ENCODE peak calls at places on chromosomes 16 and 17, in ten cellular contexts. One of them, this sample, is unnamed.

GRCh38 chr17:16351831-16352230 is 1.4 kb downstream of the CENPV start:
- DNase-seq in transverse colon: no peak
- DNase-seq in prostate gland: no peak
- DNase-seq in fibroblast of the aortic adventitia: peak
- DNase-seq in lower lobe of right lung: no peak
- DNase-seq in HCT116: no peak
- DNase-seq in AG10803: peak
- DNase-seq in suprapubic skin: no peak
- DNase-seq in bronchial epithelial cell: peak
- DNase-seq in neuronal stem cell: no peak
- DNase-seq in this sample: no peak

GRCh38 chr16:86189934-86190333 is 291.0 kb downstream of the IRF8 start:
- DNase-seq in fibroblast of the aortic adventitia: no peak
- DNase-seq in neuronal stem cell: no peak
- DNase-seq in transverse colon: no peak
- DNase-seq in AG10803: no peak
- DNase-seq in HCT116: no peak
- DNase-seq in suprapubic skin: no peak
- DNase-seq in lower lobe of right lung: no peak
- DNase-seq in bronchial epithelial cell: no peak
- DNase-seq in prostate gland: no peak
- DNase-seq in this sample: no peak

GRCh38 chr17:50890675-50891516 is 24.7 kb upstream of the TOB1 start:
- DNase-seq in prostate gland: no peak
- DNase-seq in suprapubic skin: peak
- DNase-seq in lower lobe of right lung: no peak
- DNase-seq in AG10803: no peak
- DNase-seq in neuronal stem cell: no peak
- DNase-seq in bronchial epithelial cell: peak
- DNase-seq in transverse colon: no peak
- DNase-seq in HCT116: peak
- DNase-seq in fibroblast of the aortic adventitia: no peak
- DNase-seq in this sample: no peak

GRCh38 chr17:82577300-82577699 is 57.8 kb downstream of the FOXK2 start:
- DNase-seq in HCT116: no peak
- DNase-seq in bronchial epithelial cell: no peak
- DNase-seq in neuronal stem cell: no peak
- DNase-seq in suprapubic skin: no peak
- DNase-seq in transverse colon: peak
- DNase-seq in lower lobe of right lung: no peak
- DNase-seq in prostate gland: no peak
- DNase-seq in AG10803: no peak
- DNase-seq in fibroblast of the aortic adventitia: no peak
- DNase-seq in this sample: peak

GRCh38 chr17:53150101-53150698 is 672.5 kb upstream of the KIF2B start:
- DNase-seq in lower lobe of right lung: no peak
- DNase-seq in fibroblast of the aortic adventitia: no peak
- DNase-seq in HCT116: no peak
- DNase-seq in bronchial epithelial cell: peak
- DNase-seq in neuronal stem cell: no peak
- DNase-seq in AG10803: no peak
- DNase-seq in suprapubic skin: no peak
- DNase-seq in transverse colon: no peak
- DNase-seq in prostate gland: no peak
- DNase-seq in this sample: no peak

GRCh38 chr16:1909661-1910231 is 8.5 kb downstream of the HS3ST6 start:
- DNase-seq in fibroblast of the aortic adventitia: no peak
- DNase-seq in transverse colon: peak
- DNase-seq in AG10803: peak
- DNase-seq in suprapubic skin: no peak
- DNase-seq in neuronal stem cell: no peak
- DNase-seq in lower lobe of right lung: no peak
- DNase-seq in bronchial epithelial cell: no peak
- DNase-seq in HCT116: no peak
- DNase-seq in prostate gland: no peak
- DNase-seq in this sample: peak

GRCh38 chr16:67248401-67249177 is at the start of gene SLC9A5:
- DNase-seq in suprapubic skin: no peak
- DNase-seq in lower lobe of right lung: peak
- DNase-seq in HCT116: no peak
- DNase-seq in fibroblast of the aortic adventitia: no peak
- DNase-seq in bronchial epithelial cell: no peak
- DNase-seq in AG10803: no peak
- DNase-seq in prostate gland: no peak
- DNase-seq in neuronal stem cell: no peak
- DNase-seq in transverse colon: no peak
- DNase-seq in this sample: no peak

GRCh38 chr17:9240659-9241370 is 219.5 kb downstream of the NTN1 start:
- DNase-seq in neuronal stem cell: no peak
- DNase-seq in prostate gland: peak
- DNase-seq in transverse colon: peak
- DNase-seq in lower lobe of right lung: no peak
- DNase-seq in bronchial epithelial cell: no peak
- DNase-seq in AG10803: peak
- DNase-seq in suprapubic skin: peak
- DNase-seq in fibroblast of the aortic adventitia: peak
- DNase-seq in HCT116: no peak
- DNase-seq in this sample: peak

GRCh38 chr16:14119799-14120198 is 48.7 kb downstream of the MRTFB start:
- DNase-seq in prostate gland: no peak
- DNase-seq in AG10803: no peak
- DNase-seq in suprapubic skin: no peak
- DNase-seq in bronchial epithelial cell: no peak
- DNase-seq in transverse colon: no peak
- DNase-seq in HCT116: no peak
- DNase-seq in lower lobe of right lung: no peak
- DNase-seq in fibroblast of the aortic adventitia: no peak
- DNase-seq in neuronal stem cell: no peak
- DNase-seq in this sample: no peak

GRCh38 chr17:1627987-1628855 is at the start of gene SLC43A2:
- DNase-seq in transverse colon: peak
- DNase-seq in neuronal stem cell: peak
- DNase-seq in suprapubic skin: no peak
- DNase-seq in prostate gland: peak
- DNase-seq in lower lobe of right lung: peak
- DNase-seq in bronchial epithelial cell: peak
- DNase-seq in HCT116: peak
- DNase-seq in AG10803: peak
- DNase-seq in fibroblast of the aortic adventitia: peak
- DNase-seq in this sample: peak

GRCh38 chr17:66633322-66633965 is 201.5 kb upstream of the CACNG5 start:
- DNase-seq in prostate gland: no peak
- DNase-seq in suprapubic skin: no peak
- DNase-seq in fibroblast of the aortic adventitia: peak
- DNase-seq in HCT116: no peak
- DNase-seq in transverse colon: no peak
- DNase-seq in bronchial epithelial cell: no peak
- DNase-seq in lower lobe of right lung: no peak
- DNase-seq in AG10803: peak
- DNase-seq in neuronal stem cell: no peak
- DNase-seq in this sample: no peak

GRCh38 chr16:5615868-5616642 is 518.5 kb upstream of the EEF2KMT start:
- DNase-seq in HCT116: peak
- DNase-seq in transverse colon: peak
- DNase-seq in neuronal stem cell: peak
- DNase-seq in fibroblast of the aortic adventitia: no peak
- DNase-seq in bronchial epithelial cell: no peak
- DNase-seq in lower lobe of right lung: peak
- DNase-seq in suprapubic skin: no peak
- DNase-seq in AG10803: no peak
- DNase-seq in prostate gland: no peak
- DNase-seq in this sample: peak

GRCh38 chr17:43611230-43611969 is 50.3 kb downstream of the MEOX1 start:
- DNase-seq in fibroblast of the aortic adventitia: no peak
- DNase-seq in prostate gland: no peak
- DNase-seq in HCT116: no peak
- DNase-seq in neuronal stem cell: no peak
- DNase-seq in transverse colon: no peak
- DNase-seq in suprapubic skin: no peak
- DNase-seq in lower lobe of right lung: no peak
- DNase-seq in AG10803: no peak
- DNase-seq in bronchial epithelial cell: no peak
- DNase-seq in this sample: no peak

GRCh38 chr17:7478276-7479138 is 924 bp downstream of the ZBTB4 start:
- DNase-seq in AG10803: peak
- DNase-seq in lower lobe of right lung: peak
- DNase-seq in suprapubic skin: no peak
- DNase-seq in prostate gland: peak
- DNase-seq in bronchial epithelial cell: peak
- DNase-seq in HCT116: no peak
- DNase-seq in fibroblast of the aortic adventitia: peak
- DNase-seq in neuronal stem cell: peak
- DNase-seq in transverse colon: peak
- DNase-seq in this sample: peak

GRCh38 chr16:68070811-68071546 is 14.2 kb upstream of the NFATC3 start:
- DNase-seq in transverse colon: no peak
- DNase-seq in HCT116: no peak
- DNase-seq in lower lobe of right lung: no peak
- DNase-seq in bronchial epithelial cell: no peak
- DNase-seq in fibroblast of the aortic adventitia: no peak
- DNase-seq in neuronal stem cell: no peak
- DNase-seq in AG10803: no peak
- DNase-seq in suprapubic skin: no peak
- DNase-seq in prostate gland: no peak
- DNase-seq in this sample: no peak

GRCh38 chr16:55820615-55821014 is 12.3 kb downstream of the CES1 start:
- DNase-seq in transverse colon: no peak
- DNase-seq in neuronal stem cell: no peak
- DNase-seq in fibroblast of the aortic adventitia: no peak
- DNase-seq in lower lobe of right lung: no peak
- DNase-seq in HCT116: no peak
- DNase-seq in suprapubic skin: peak
- DNase-seq in AG10803: no peak
- DNase-seq in bronchial epithelial cell: no peak
- DNase-seq in prostate gland: no peak
- DNase-seq in this sample: no peak

GRCh38 chr16:48501516-48502377 is 108.2 kb downstream of the N4BP1 start:
- DNase-seq in fibroblast of the aortic adventitia: no peak
- DNase-seq in suprapubic skin: peak
- DNase-seq in lower lobe of right lung: no peak
- DNase-seq in neuronal stem cell: no peak
- DNase-seq in transverse colon: no peak
- DNase-seq in bronchial epithelial cell: no peak
- DNase-seq in prostate gland: no peak
- DNase-seq in HCT116: peak
- DNase-seq in AG10803: no peak
- DNase-seq in this sample: no peak

GRCh38 chr16:55471448-55472097 is 7.4 kb upstream of the MMP2 start:
- DNase-seq in suprapubic skin: no peak
- DNase-seq in neuronal stem cell: no peak
- DNase-seq in lower lobe of right lung: no peak
- DNase-seq in bronchial epithelial cell: peak
- DNase-seq in HCT116: peak
- DNase-seq in transverse colon: no peak
- DNase-seq in fibroblast of the aortic adventitia: peak
- DNase-seq in AG10803: peak
- DNase-seq in prostate gland: no peak
- DNase-seq in this sample: no peak

GRCh38 chr16:20074089-20074956 is 633 bp upstream of the GPR139 start:
- DNase-seq in transverse colon: no peak
- DNase-seq in fibroblast of the aortic adventitia: no peak
- DNase-seq in bronchial epithelial cell: no peak
- DNase-seq in prostate gland: no peak
- DNase-seq in suprapubic skin: no peak
- DNase-seq in neuronal stem cell: no peak
- DNase-seq in HCT116: no peak
- DNase-seq in AG10803: no peak
- DNase-seq in lower lobe of right lung: no peak
- DNase-seq in this sample: no peak

GRCh38 chr17:3692346-3692745 is 3.6 kb downstream of the P2RX5 start:
- DNase-seq in neuronal stem cell: no peak
- DNase-seq in prostate gland: no peak
- DNase-seq in transverse colon: no peak
- DNase-seq in AG10803: no peak
- DNase-seq in fibroblast of the aortic adventitia: no peak
- DNase-seq in lower lobe of right lung: no peak
- DNase-seq in HCT116: no peak
- DNase-seq in bronchial epithelial cell: no peak
- DNase-seq in suprapubic skin: no peak
- DNase-seq in this sample: no peak
- H3K4me3 ChIP-seq in neuronal stem cell: no peak
- H3K4me3 ChIP-seq in prostate gland: no peak
- H3K4me3 ChIP-seq in transverse colon: no peak
- H3K4me3 ChIP-seq in AG10803: no peak
- H3K4me3 ChIP-seq in fibroblast of the aortic adventitia: no peak
- H3K4me3 ChIP-seq in lower lobe of right lung: no peak
- H3K4me3 ChIP-seq in HCT116: no peak
- H3K4me3 ChIP-seq in bronchial epithelial cell: no peak
- H3K4me3 ChIP-seq in suprapubic skin: no peak
- H3K4me3 ChIP-seq in this sample: no peak

GRCh38 chr17:81471804-81472456 is 40.7 kb downstream of the ACTG1 start:
- DNase-seq in transverse colon: peak
- DNase-seq in HCT116: peak
- DNase-seq in prostate gland: peak
- DNase-seq in lower lobe of right lung: no peak
- DNase-seq in AG10803: peak
- DNase-seq in suprapubic skin: peak
- DNase-seq in fibroblast of the aortic adventitia: peak
- DNase-seq in neuronal stem cell: no peak
- DNase-seq in bronchial epithelial cell: no peak
- DNase-seq in this sample: peak
- H3K4me3 ChIP-seq in transverse colon: peak
- H3K4me3 ChIP-seq in HCT116: peak
- H3K4me3 ChIP-seq in prostate gland: no peak
- H3K4me3 ChIP-seq in lower lobe of right lung: no peak
- H3K4me3 ChIP-seq in AG10803: peak
- H3K4me3 ChIP-seq in suprapubic skin: peak
- H3K4me3 ChIP-seq in fibroblast of the aortic adventitia: peak
- H3K4me3 ChIP-seq in neuronal stem cell: no peak
- H3K4me3 ChIP-seq in bronchial epithelial cell: no peak
- H3K4me3 ChIP-seq in this sample: no peak

GRCh38 chr17:49216482-49216881 is 6.0 kb downstream of the ABI3 start:
- DNase-seq in suprapubic skin: no peak
- DNase-seq in prostate gland: no peak
- DNase-seq in HCT116: no peak
- DNase-seq in AG10803: no peak
- DNase-seq in neuronal stem cell: no peak
- DNase-seq in bronchial epithelial cell: no peak
- DNase-seq in lower lobe of right lung: no peak
- DNase-seq in transverse colon: no peak
- DNase-seq in fibroblast of the aortic adventitia: no peak
- DNase-seq in this sample: no peak
- H3K4me3 ChIP-seq in suprapubic skin: no peak
- H3K4me3 ChIP-seq in prostate gland: no peak
- H3K4me3 ChIP-seq in HCT116: no peak
- H3K4me3 ChIP-seq in AG10803: no peak
- H3K4me3 ChIP-seq in neuronal stem cell: no peak
- H3K4me3 ChIP-seq in bronchial epithelial cell: no peak
- H3K4me3 ChIP-seq in lower lobe of right lung: peak
- H3K4me3 ChIP-seq in transverse colon: no peak
- H3K4me3 ChIP-seq in fibroblast of the aortic adventitia: no peak
- H3K4me3 ChIP-seq in this sample: no peak

DNA sequence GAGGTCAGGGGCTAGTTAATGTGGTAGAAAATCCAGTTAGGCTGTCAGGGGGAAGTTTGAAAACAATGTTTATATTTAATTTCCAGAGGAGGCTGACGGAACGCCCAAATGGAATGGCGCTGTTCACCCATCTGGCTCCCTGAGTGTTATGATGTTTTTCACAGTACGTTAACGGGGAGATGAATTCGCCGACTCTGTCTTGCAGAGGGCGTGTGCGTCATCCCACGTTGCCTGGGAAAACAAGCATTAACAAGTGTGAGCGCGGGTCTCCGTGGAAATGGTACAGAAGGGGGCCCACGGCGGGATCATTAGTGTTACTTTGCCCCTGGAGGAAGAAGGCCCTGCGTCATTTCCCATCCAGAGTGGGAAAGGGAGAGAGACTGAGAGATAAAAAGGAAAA is 29.6 kb downstream of the RGS9 start:
- DNase-seq in lower lobe of right lung: no peak
- DNase-seq in bronchial epithelial cell: no peak
- DNase-seq in neuronal stem cell: no peak
- DNase-seq in suprapubic skin: no peak
- DNase-seq in HCT116: no peak
- DNase-seq in AG10803: no peak
- DNase-seq in prostate gland: no peak
- DNase-seq in fibroblast of the aortic adventitia: no peak
- DNase-seq in transverse colon: no peak
- DNase-seq in this sample: no peak
- H3K4me3 ChIP-seq in lower lobe of right lung: no peak
- H3K4me3 ChIP-seq in bronchial epithelial cell: no peak
- H3K4me3 ChIP-seq in neuronal stem cell: no peak
- H3K4me3 ChIP-seq in suprapubic skin: no peak
- H3K4me3 ChIP-seq in HCT116: no peak
- H3K4me3 ChIP-seq in AG10803: no peak
- H3K4me3 ChIP-seq in prostate gland: no peak
- H3K4me3 ChIP-seq in fibroblast of the aortic adventitia: no peak
- H3K4me3 ChIP-seq in transverse colon: no peak
- H3K4me3 ChIP-seq in this sample: no peak

This sample was measured in colonic mucosa.